ENCODE peak calls at places on chromosomes 11 and 22, in six cellular contexts. R is right lobe of liver, N is HFFc6, Z is heart right ventricle, W is Peyer's patch, P is neural crest cell. I is an unnamed sample.

GRCh38 chr11:119389611-119390254 is 8.2 kb upstream of the USP2 start:
- DNase-seq in W (no peak), Z (no peak), R (no peak), N (no peak), P (no peak), I (no peak)

GRCh38 chr11:980438-981365 is 55.0 kb downstream of the AP2A2 start:
- DNase-seq in R (no peak), P (no peak), N (no peak), W (no peak), Z (no peak), I (no peak)

GRCh38 chr11:117580866-117581265 is 216.2 kb downstream of the DSCAML1 start:
- DNase-seq in W (no peak), R (peak; percentile 3), Z (no peak), N (no peak), P (no peak), I (no peak)

GRCh38 chr22:46909237-46910030 is 147.0 kb downstream of the TBC1D22A start:
- DNase-seq in N (no peak), R (no peak), Z (no peak), W (no peak), P (no peak), I (no peak)

GRCh38 chr22:32896951-32897350 is 95.4 kb downstream of the TIMP3 start:
- DNase-seq in Z (no peak), N (no peak), R (no peak), P (no peak), W (no peak), I (no peak)

GRCh38 chr11:62775646-62776045 is 4.5 kb downstream of the TAF6L start:
- DNase-seq in W (no peak), N (no peak), Z (no peak), P (no peak), R (no peak), I (no peak)

GRCh38 chr22:36027960-36028645 is 521 bp downstream of the RBFOX2 start:
- DNase-seq in R (peak; percentile 62), W (no peak), Z (no peak), N (no peak), P (peak; percentile 12), I (peak; percentile 29)

GRCh38 chr11:113634940-113635575 is 71.0 kb downstream of the TMPRSS5 start:
- DNase-seq in N (no peak), W (no peak), P (no peak), R (no peak), Z (no peak), I (no peak)

GRCh38 chr11:106854429-106854828 is 163.8 kb downstream of the GUCY1A2 start:
- DNase-seq in R (no peak), N (no peak), W (no peak), Z (no peak), P (no peak), I (no peak)

GRCh38 chr22:36461665-36462474 is 19.6 kb downstream of the TXN2 start:
- DNase-seq in N (peak; percentile 92), W (no peak), R (no peak), Z (no peak), P (no peak), I (peak; percentile 77)

GRCh38 chr11:3341298-3341697 is 37.6 kb downstream of the ZNF195 start:
- DNase-seq in P (peak; percentile 36), Z (peak; percentile 39), R (no peak), N (peak; percentile 27), W (peak; percentile 77), I (peak; percentile 72)

GRCh38 chr11:75796091-75796435 is 18.9 kb upstream of the UVRAG start:
- DNase-seq in R (no peak), N (no peak), Z (no peak), P (no peak), W (no peak), I (no peak)

GRCh38 chr11:34830648-34831047 is 85.5 kb downstream of the APIP start:
- DNase-seq in W (no peak), R (no peak), Z (peak; percentile 35), P (no peak), N (no peak), I (no peak)

GRCh38 chr11:28505216-28505615 is 397.0 kb downstream of the METTL15 start:
- DNase-seq in R (no peak), N (peak; percentile 28), P (no peak), W (no peak), Z (no peak), I (peak; percentile 6)

GRCh38 chr11:8330416-8330815 is 66.7 kb upstream of the LMO1 start:
- DNase-seq in P (no peak), N (no peak), R (peak; percentile 22), Z (no peak), W (no peak), I (no peak)

GRCh38 chr11:83979593-83979992 is 693.4 kb upstream of the CCDC90B start:
- DNase-seq in P (no peak), N (no peak), Z (no peak), W (no peak), R (no peak), I (no peak)

GRCh38 chr11:95790123-95790932 is at the start of gene CEP57:
- DNase-seq in R (peak; percentile 95), Z (peak; percentile 88), N (peak; percentile 97), W (peak; percentile 92), P (peak; percentile 90), I (peak; percentile 99)

GRCh38 chr11:35623708-35624168 is 5.5 kb downstream of the FJX1 start:
- DNase-seq in P (no peak), R (no peak), Z (no peak), W (no peak), N (peak; percentile 56), I (peak; percentile 84)

GRCh38 chr11:2779499-2779980 is 79.7 kb upstream of the KCNQ1OT1 start:
- DNase-seq in P (no peak), N (no peak), W (no peak), R (no peak), Z (no peak), I (no peak)

GRCh38 chr11:115672999-115673411 is 168.8 kb upstream of the CADM1 start:
- DNase-seq in R (no peak), P (no peak), W (no peak), Z (peak; percentile 26), N (no peak), I (no peak)

GRCh38 chr11:59176330-59176729 is 4.4 kb downstream of the DTX4 start:
- DNase-seq in Z (no peak), P (no peak), N (no peak), W (no peak), R (no peak), I (peak; percentile 52)

GRCh38 chr11:123419720-123420466 is 10.2 kb upstream of the GRAMD1B start:
- DNase-seq in P (no peak), N (no peak), Z (no peak), R (no peak), W (no peak), I (no peak)

GRCh38 chr11:68383976-68384501 is 71.6 kb downstream of the LRP5 start:
- DNase-seq in N (peak; percentile 19), W (peak; percentile 74), P (peak; percentile 77), Z (peak; percentile 74), R (no peak), I (peak; percentile 54)

GRCh38 chr11:2529173-2529572 is 84.4 kb downstream of the KCNQ1 start:
- DNase-seq in W (peak; percentile 41), Z (no peak), P (no peak), R (no peak), N (no peak), I (no peak)

GRCh38 chr11:44797886-44798683 is 71.3 kb downstream of the TSPAN18 start:
- DNase-seq in W (peak; percentile 27), Z (no peak), P (peak; percentile 34), N (no peak), R (no peak), I (no peak)

GRCh38 chr22:48397531-48398180 is 1430.0 kb downstream of the BRD1 start:
- DNase-seq in W (no peak), N (no peak), Z (no peak), P (no peak), R (no peak), I (no peak)

GRCh38 chr11:117734596-117734995 is 62.4 kb downstream of the DSCAML1 start:
- DNase-seq in Z (no peak), R (no peak), N (no peak), P (no peak), W (no peak), I (no peak)

GRCh38 chr11:14308897-14309387 is 50.0 kb downstream of the RRAS2 start:
- DNase-seq in P (no peak), R (no peak), N (no peak), W (no peak), Z (no peak), I (no peak)
- TF ChIP-seq CTCF in P (no peak), R (no peak), N (peak; percentile 32), W (no peak), Z (no peak), I (no peak)

GRCh38 chr22:27811778-27812177 is 10.2 kb upstream of the MN1 start:
- DNase-seq in W (no peak), P (no peak), Z (no peak), R (no peak), N (no peak), I (no peak)

GRCh38 chr22:27809226-27809625 is 7.7 kb upstream of the MN1 start:
- DNase-seq in P (no peak), Z (no peak), N (no peak), W (no peak), R (no peak), I (no peak)

GRCh38 chr22:27809700-27810365 is 8.3 kb upstream of the MN1 start:
- DNase-seq in N (no peak), P (no peak), W (no peak), R (no peak), Z (no peak), I (no peak)

GRCh38 chr22:27808730-27809129 is 7.2 kb upstream of the MN1 start:
- DNase-seq in N (no peak), R (no peak), P (no peak), W (no peak), Z (no peak), I (no peak)

GRCh38 chr22:27810566-27810965 is 9.0 kb upstream of the MN1 start:
- DNase-seq in P (no peak), W (no peak), R (no peak), Z (peak; percentile 67), N (peak; percentile 17), I (no peak)
- TF ChIP-seq CTCF in P (no peak), W (no peak), R (no peak), Z (no peak), N (no peak), I (no peak)

GRCh38 chr11:61701298-61701993 is 21.3 kb downstream of the DAGLA start:
- DNase-seq in P (peak; percentile 40), R (no peak), N (no peak), Z (no peak), W (no peak), I (no peak)
- TF ChIP-seq CTCF in P (peak; percentile 58), R (no peak), N (peak; percentile 58), Z (peak; percentile 36), W (no peak), I (no peak)

DNA sequence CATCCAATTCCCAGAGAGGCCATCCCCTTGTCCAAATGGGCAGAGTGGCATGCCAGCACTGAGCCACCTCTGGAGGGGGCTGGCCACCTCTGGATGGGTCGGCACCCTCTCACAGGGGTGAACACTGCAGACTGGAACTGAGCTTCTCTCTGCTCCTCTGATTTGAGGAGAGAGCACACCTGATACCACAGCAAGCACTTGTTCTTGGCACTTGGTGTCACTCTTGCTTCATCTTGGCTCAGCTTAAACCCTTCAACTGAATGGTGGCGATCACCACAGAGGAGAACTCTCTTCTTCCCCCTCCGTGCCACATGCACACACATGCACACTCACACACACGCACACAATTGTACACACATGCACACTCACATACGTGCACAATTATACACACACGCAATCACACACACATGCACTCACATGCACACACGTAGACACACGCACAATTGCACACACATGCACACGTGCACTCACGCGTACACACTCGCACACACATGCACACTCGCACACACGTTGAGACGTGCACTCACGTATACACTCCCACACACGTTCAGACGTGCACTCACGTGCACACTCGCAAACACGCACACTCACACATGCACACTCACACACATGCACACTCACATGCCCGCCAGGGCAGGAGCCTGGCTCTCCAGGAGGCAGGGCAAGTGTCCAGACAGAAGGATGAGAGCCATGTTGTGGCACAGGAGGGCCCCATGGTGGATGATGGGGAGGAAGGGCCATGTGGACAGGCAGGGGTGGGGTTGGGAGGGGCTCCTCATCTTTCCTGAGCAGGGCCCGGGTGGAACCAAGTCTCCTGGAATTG is 23.4 kb downstream of the OVOL1 start:
- DNase-seq in P (no peak), R (peak; percentile 28), N (no peak), Z (no peak), W (no peak), I (peak; percentile 30)
- TF ChIP-seq CTCF in P (no peak), R (no peak), N (no peak), Z (no peak), W (no peak), I (no peak)